ENCODE peak calls at places on chromosomes 1 and 21, in five cellular contexts. J is A549, L is choroid plexus epithelial cell, S is GM23338, B is body of pancreas. G is an unnamed sample.

GRCh38 chr21:17819878-17820232 is 699 bp upstream of the C21orf91 start:
- DNase-seq in S (peak), L (no peak), J (no peak), B (no peak), G (no peak)

GRCh38 chr1:208201241-208201640 is 42.9 kb downstream of the PLXNA2 start:
- DNase-seq in J (peak), B (peak), L (peak), S (no peak), G (peak)

GRCh38 chr1:111203681-111204210 is 3.3 kb upstream of the DENND2D start:
- DNase-seq in B (peak), J (no peak), L (peak), S (peak), G (peak)

GRCh38 chr1:248857201-248857600 is 1.7 kb downstream of the ZNF692 start:
- DNase-seq in B (no peak), S (no peak), L (no peak), J (no peak), G (no peak)

GRCh38 chr1:242440757-242441156 is 83.7 kb downstream of the PLD5 start:
- DNase-seq in J (no peak), B (no peak), L (no peak), S (no peak), G (no peak)

GRCh38 chr21:46420241-46421190 is 38.2 kb upstream of the DIP2A start:
- DNase-seq in J (no peak), B (no peak), L (no peak), S (no peak), G (no peak)

GRCh38 chr1:40818264-40818961 is 34.8 kb downstream of the KCNQ4 start:
- DNase-seq in L (peak), B (peak), J (no peak), S (peak), G (peak)

GRCh38 chr1:32716312-32717126 is 13.9 kb upstream of the SYNC start:
- DNase-seq in J (peak), L (peak), B (peak), S (peak), G (peak)

GRCh38 chr1:9292361-9293240 is at the start of gene SPSB1:
- DNase-seq in L (peak), J (peak), S (peak), B (peak), G (peak)

GRCh38 chr1:36008546-36009197 is 75.2 kb upstream of the TEKT2 start:
- DNase-seq in S (peak), B (no peak), J (peak), L (peak), G (peak)

GRCh38 chr1:85230305-85230977 is 29.0 kb downstream of the C1orf52 start:
- DNase-seq in J (peak), S (peak), B (no peak), L (no peak), G (no peak)
- TF ChIP-seq CTCF in J (no peak), S (peak), B (no peak), L (peak), G (peak)

GRCh38 chr1:155091071-155092051 is 12.7 kb downstream of the EFNA3 start:
- DNase-seq in B (peak), J (peak), S (peak), L (peak), G (peak)

GRCh38 chr1:155092131-155092530 is 13.5 kb downstream of the EFNA3 start:
- DNase-seq in S (no peak), B (no peak), J (no peak), L (no peak), G (no peak)

GRCh38 chr1:155093938-155094621 is 15.4 kb downstream of the EFNA3 start:
- DNase-seq in L (peak), S (peak), J (peak), B (peak), G (peak)

GRCh38 chr1:155094622-155094948 is 15.9 kb downstream of the EFNA3 start:
- DNase-seq in L (no peak), B (no peak), S (no peak), J (no peak), G (no peak)

GRCh38 chr1:155092641-155093040 is 14.0 kb downstream of the EFNA3 start:
- DNase-seq in L (no peak), S (no peak), J (no peak), B (no peak), G (no peak)
- TF ChIP-seq CTCF in L (no peak), S (no peak), J (no peak), B (no peak), G (no peak)

GRCh38 chr1:20109223-20109856 is 10.0 kb downstream of the PLA2G2D start:
- DNase-seq in L (no peak), S (no peak), B (peak), J (no peak), G (no peak)
- TF ChIP-seq CTCF in L (no peak), S (no peak), B (no peak), J (no peak), G (no peak)

DNA sequence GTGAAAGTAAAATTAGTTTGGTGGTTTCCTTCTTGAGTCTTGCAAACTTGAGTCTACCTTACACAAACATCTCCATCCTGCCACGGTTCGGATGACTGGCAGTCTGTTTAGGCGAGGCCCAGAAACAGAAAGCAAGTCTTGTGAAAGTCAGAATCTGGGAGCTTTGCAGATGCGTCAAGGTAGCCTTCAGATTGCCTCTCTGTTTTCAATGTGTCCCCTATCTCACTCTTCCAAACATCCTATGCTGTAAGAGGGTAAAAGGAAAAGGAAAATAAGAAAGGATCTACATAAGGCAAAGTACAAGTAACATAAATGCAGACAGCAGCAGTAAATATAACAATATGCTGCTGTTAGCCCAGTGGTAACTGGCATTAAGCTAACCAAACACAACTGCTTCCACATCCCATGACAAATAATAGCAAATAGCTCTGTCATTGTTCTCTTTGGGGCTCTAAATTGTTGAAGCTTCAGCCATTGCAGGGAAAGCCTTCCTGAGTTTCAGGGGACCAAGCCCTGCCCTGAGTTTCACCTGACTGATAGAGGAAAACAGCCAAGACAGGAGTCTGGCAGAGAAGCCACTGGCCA is 26.2 kb upstream of the C1orf105 start:
- DNase-seq in J (peak), L (peak), S (peak), B (peak), G (no peak)
- TF ChIP-seq CTCF in J (no peak), L (no peak), S (no peak), B (no peak), G (no peak)

G was measured in foreskin fibroblast.